ENCODE peak calls at places on chromosomes 7 and 10, in six cellular contexts. One of them, this sample, is unnamed.

GRCh38 chr10:53667063-53667462 is 894.5 kb upstream of the MBL2 start:
- DNase-seq in pancreas: no peak
- DNase-seq in neural progenitor cell: no peak
- DNase-seq in activated naive CD4-positive, alpha-beta T cell: no peak
- DNase-seq in fibroblast of pulmonary artery: no peak
- DNase-seq in T-helper 17 cell: no peak
- DNase-seq in this sample: no peak

GRCh38 chr10:123565691-123566660 is 100.2 kb upstream of the GPR26 start:
- DNase-seq in neural progenitor cell: no peak
- DNase-seq in activated naive CD4-positive, alpha-beta T cell: no peak
- DNase-seq in pancreas: no peak
- DNase-seq in fibroblast of pulmonary artery: no peak
- DNase-seq in T-helper 17 cell: no peak
- DNase-seq in this sample: no peak

GRCh38 chr7:38777609-38778008 is 131.4 kb downstream of the VPS41 start:
- DNase-seq in pancreas: no peak
- DNase-seq in neural progenitor cell: no peak
- DNase-seq in fibroblast of pulmonary artery: no peak
- DNase-seq in T-helper 17 cell: no peak
- DNase-seq in activated naive CD4-positive, alpha-beta T cell: no peak
- DNase-seq in this sample: no peak

GRCh38 chr10:117534321-117535044 is 8.1 kb upstream of the EMX2 start:
- DNase-seq in neural progenitor cell: peak
- DNase-seq in T-helper 17 cell: no peak
- DNase-seq in pancreas: no peak
- DNase-seq in fibroblast of pulmonary artery: no peak
- DNase-seq in activated naive CD4-positive, alpha-beta T cell: no peak
- DNase-seq in this sample: no peak

GRCh38 chr10:34721201-34721840 is 93.8 kb downstream of the PARD3 start:
- DNase-seq in fibroblast of pulmonary artery: peak
- DNase-seq in pancreas: no peak
- DNase-seq in T-helper 17 cell: no peak
- DNase-seq in activated naive CD4-positive, alpha-beta T cell: no peak
- DNase-seq in neural progenitor cell: no peak
- DNase-seq in this sample: no peak

GRCh38 chr10:13997650-13998049 is 333.1 kb downstream of the FRMD4A start:
- DNase-seq in pancreas: no peak
- DNase-seq in fibroblast of pulmonary artery: no peak
- DNase-seq in T-helper 17 cell: no peak
- DNase-seq in activated naive CD4-positive, alpha-beta T cell: no peak
- DNase-seq in neural progenitor cell: no peak
- DNase-seq in this sample: no peak

GRCh38 chr10:86316274-86316835 is 50.2 kb downstream of the GRID1 start:
- DNase-seq in pancreas: no peak
- DNase-seq in neural progenitor cell: no peak
- DNase-seq in T-helper 17 cell: no peak
- DNase-seq in fibroblast of pulmonary artery: no peak
- DNase-seq in activated naive CD4-positive, alpha-beta T cell: no peak
- DNase-seq in this sample: no peak

GRCh38 chr7:33719059-33719581 is 186.2 kb upstream of the BMPER start:
- DNase-seq in neural progenitor cell: no peak
- DNase-seq in fibroblast of pulmonary artery: peak
- DNase-seq in T-helper 17 cell: no peak
- DNase-seq in activated naive CD4-positive, alpha-beta T cell: no peak
- DNase-seq in pancreas: no peak
- DNase-seq in this sample: no peak

GRCh38 chr7:77862691-77863090 is 64.1 kb downstream of the PHTF2 start:
- DNase-seq in activated naive CD4-positive, alpha-beta T cell: no peak
- DNase-seq in T-helper 17 cell: no peak
- DNase-seq in fibroblast of pulmonary artery: no peak
- DNase-seq in neural progenitor cell: no peak
- DNase-seq in pancreas: no peak
- DNase-seq in this sample: no peak

GRCh38 chr7:148662646-148663045 is 36.1 kb upstream of the CUL1 start:
- DNase-seq in T-helper 17 cell: no peak
- DNase-seq in neural progenitor cell: no peak
- DNase-seq in pancreas: no peak
- DNase-seq in fibroblast of pulmonary artery: peak
- DNase-seq in activated naive CD4-positive, alpha-beta T cell: no peak
- DNase-seq in this sample: no peak

GRCh38 chr7:107277331-107277730 is 108.5 kb downstream of the HBP1 start:
- DNase-seq in activated naive CD4-positive, alpha-beta T cell: no peak
- DNase-seq in fibroblast of pulmonary artery: no peak
- DNase-seq in neural progenitor cell: no peak
- DNase-seq in pancreas: no peak
- DNase-seq in T-helper 17 cell: no peak
- DNase-seq in this sample: no peak

GRCh38 chr7:26101471-26102151 is 50.4 kb upstream of the NFE2L3 start:
- DNase-seq in neural progenitor cell: peak
- DNase-seq in activated naive CD4-positive, alpha-beta T cell: no peak
- DNase-seq in fibroblast of pulmonary artery: no peak
- DNase-seq in pancreas: no peak
- DNase-seq in T-helper 17 cell: no peak
- DNase-seq in this sample: no peak

GRCh38 chr7:84009051-84009450 is 185.5 kb downstream of the SEMA3A start:
- DNase-seq in neural progenitor cell: no peak
- DNase-seq in activated naive CD4-positive, alpha-beta T cell: no peak
- DNase-seq in fibroblast of pulmonary artery: no peak
- DNase-seq in T-helper 17 cell: no peak
- DNase-seq in pancreas: no peak
- DNase-seq in this sample: no peak

GRCh38 chr7:109456116-109456515 is 886.4 kb downstream of the DNAJB9 start:
- DNase-seq in pancreas: no peak
- DNase-seq in T-helper 17 cell: no peak
- DNase-seq in activated naive CD4-positive, alpha-beta T cell: no peak
- DNase-seq in neural progenitor cell: peak
- DNase-seq in fibroblast of pulmonary artery: no peak
- DNase-seq in this sample: no peak

GRCh38 chr7:155997431-155998327 is 185.4 kb upstream of the SHH start:
- DNase-seq in neural progenitor cell: no peak
- DNase-seq in pancreas: no peak
- DNase-seq in fibroblast of pulmonary artery: no peak
- DNase-seq in activated naive CD4-positive, alpha-beta T cell: no peak
- DNase-seq in T-helper 17 cell: no peak
- DNase-seq in this sample: peak

GRCh38 chr7:3559178-3559765 is 258.2 kb downstream of the SDK1 start:
- DNase-seq in fibroblast of pulmonary artery: peak
- DNase-seq in T-helper 17 cell: no peak
- DNase-seq in activated naive CD4-positive, alpha-beta T cell: no peak
- DNase-seq in neural progenitor cell: no peak
- DNase-seq in pancreas: no peak
- DNase-seq in this sample: no peak

GRCh38 chr7:938546-939185 is 15.8 kb downstream of the ADAP1 start:
- DNase-seq in neural progenitor cell: no peak
- DNase-seq in activated naive CD4-positive, alpha-beta T cell: no peak
- DNase-seq in T-helper 17 cell: no peak
- DNase-seq in fibroblast of pulmonary artery: no peak
- DNase-seq in pancreas: peak
- DNase-seq in this sample: no peak

GRCh38 chr7:82605247-82605864 is 161.8 kb upstream of the CACNA2D1 start:
- DNase-seq in T-helper 17 cell: no peak
- DNase-seq in pancreas: no peak
- DNase-seq in activated naive CD4-positive, alpha-beta T cell: no peak
- DNase-seq in neural progenitor cell: peak
- DNase-seq in fibroblast of pulmonary artery: peak
- DNase-seq in this sample: peak

GRCh38 chr7:36967387-36967786 is 243.1 kb upstream of the AOAH start:
- DNase-seq in T-helper 17 cell: no peak
- DNase-seq in fibroblast of pulmonary artery: peak
- DNase-seq in activated naive CD4-positive, alpha-beta T cell: no peak
- DNase-seq in pancreas: no peak
- DNase-seq in neural progenitor cell: peak
- DNase-seq in this sample: no peak

GRCh38 chr10:88582806-88583583 is at the start of gene RNLS:
- DNase-seq in activated naive CD4-positive, alpha-beta T cell: peak
- DNase-seq in fibroblast of pulmonary artery: peak
- DNase-seq in pancreas: peak
- DNase-seq in neural progenitor cell: peak
- DNase-seq in T-helper 17 cell: peak
- DNase-seq in this sample: peak

GRCh38 chr7:107559864-107560263 is 3.9 kb downstream of the COG5 start:
- DNase-seq in fibroblast of pulmonary artery: peak
- DNase-seq in activated naive CD4-positive, alpha-beta T cell: no peak
- DNase-seq in pancreas: no peak
- DNase-seq in T-helper 17 cell: no peak
- DNase-seq in neural progenitor cell: no peak
- DNase-seq in this sample: no peak

GRCh38 chr10:28087675-28088351 is 88.9 kb upstream of the ODAD2 start:
- DNase-seq in neural progenitor cell: no peak
- DNase-seq in activated naive CD4-positive, alpha-beta T cell: no peak
- DNase-seq in pancreas: no peak
- DNase-seq in fibroblast of pulmonary artery: peak
- DNase-seq in T-helper 17 cell: no peak
- DNase-seq in this sample: no peak

GRCh38 chr10:33005322-33006282 is 47.6 kb upstream of the ITGB1 start:
- DNase-seq in T-helper 17 cell: peak
- DNase-seq in activated naive CD4-positive, alpha-beta T cell: no peak
- DNase-seq in pancreas: peak
- DNase-seq in neural progenitor cell: peak
- DNase-seq in fibroblast of pulmonary artery: peak
- DNase-seq in this sample: peak

GRCh38 chr10:68212721-68213352 is 19.1 kb downstream of the ATOH7 start:
- DNase-seq in T-helper 17 cell: no peak
- DNase-seq in pancreas: no peak
- DNase-seq in fibroblast of pulmonary artery: peak
- DNase-seq in activated naive CD4-positive, alpha-beta T cell: no peak
- DNase-seq in neural progenitor cell: no peak
- DNase-seq in this sample: no peak

GRCh38 chr10:4708123-4708759 is 117.8 kb upstream of the AKR1E2 start:
- DNase-seq in pancreas: no peak
- DNase-seq in activated naive CD4-positive, alpha-beta T cell: no peak
- DNase-seq in neural progenitor cell: peak
- DNase-seq in T-helper 17 cell: no peak
- DNase-seq in fibroblast of pulmonary artery: no peak
- DNase-seq in this sample: no peak

GRCh38 chr10:7986851-7987250 is 67.6 kb upstream of the GATA3 start:
- DNase-seq in pancreas: no peak
- DNase-seq in neural progenitor cell: no peak
- DNase-seq in activated naive CD4-positive, alpha-beta T cell: no peak
- DNase-seq in T-helper 17 cell: no peak
- DNase-seq in fibroblast of pulmonary artery: no peak
- DNase-seq in this sample: no peak

GRCh38 chr10:6195376-6195775 is 7.4 kb upstream of the PFKFB3 start:
- DNase-seq in T-helper 17 cell: no peak
- DNase-seq in pancreas: no peak
- DNase-seq in neural progenitor cell: no peak
- DNase-seq in activated naive CD4-positive, alpha-beta T cell: no peak
- DNase-seq in fibroblast of pulmonary artery: peak
- DNase-seq in this sample: no peak

GRCh38 chr7:125390866-125391265 is 461.2 kb upstream of the POT1 start:
- DNase-seq in activated naive CD4-positive, alpha-beta T cell: no peak
- DNase-seq in T-helper 17 cell: no peak
- DNase-seq in fibroblast of pulmonary artery: no peak
- DNase-seq in pancreas: no peak
- DNase-seq in neural progenitor cell: no peak
- DNase-seq in this sample: no peak

GRCh38 chr7:142795339-142795863 is 24.6 kb downstream of the PRSS2 start:
- DNase-seq in neural progenitor cell: no peak
- DNase-seq in activated naive CD4-positive, alpha-beta T cell: no peak
- DNase-seq in pancreas: no peak
- DNase-seq in fibroblast of pulmonary artery: no peak
- DNase-seq in T-helper 17 cell: peak
- DNase-seq in this sample: peak

This sample was measured in activated CD8-positive, alpha-beta T cell treated with anti-CD3 and anti-CD28 coated beads, Interleukin-2, amount 10 ng/mL, durations not matched to agents 7 days and 5 days.